ENCODE peak calls at places on chromosomes 6 and 20, in six cellular contexts. H, P, R, B, J and F are unnamed samples.

GRCh38 chr6:157860505-157860991 is 37.5 kb downstream of the SNX9 start:
- DNase-seq in H (no peak), P (no peak), R (no peak), B (no peak), J (no peak), F (no peak)

GRCh38 chr6:123527406-123527805 is 109.3 kb downstream of the TRDN start:
- DNase-seq in H (no peak), P (no peak), R (no peak), B (no peak), J (no peak), F (no peak)

GRCh38 chr6:39211183-39211582 is 18.1 kb downstream of the KCNK5 start:
- DNase-seq in H (no peak), P (no peak), R (no peak), B (no peak), J (no peak), F (no peak)

GRCh38 chr6:156780117-156780641 is 3.0 kb downstream of the ARID1B start:
- DNase-seq in H (peak), P (peak), R (no peak), B (no peak), J (peak), F (peak)

GRCh38 chr6:28742668-28743270 is 181.0 kb downstream of the TRIM27 start:
- DNase-seq in H (peak), P (no peak), R (peak), B (peak), J (peak), F (peak)

GRCh38 chr6:39113788-39114187 is 1.2 kb downstream of the SAYSD1 start:
- DNase-seq in H (no peak), P (no peak), R (no peak), B (no peak), J (no peak), F (no peak)

GRCh38 chr20:59322813-59323469 is 22.5 kb downstream of the EDN3 start:
- DNase-seq in H (no peak), P (no peak), R (no peak), B (no peak), J (no peak), F (no peak)

GRCh38 chr6:116596815-116597214 is 19.5 kb upstream of the RSPH4A start:
- DNase-seq in H (no peak), P (no peak), R (peak), B (no peak), J (no peak), F (peak)

GRCh38 chr6:73694711-73695411 is 1.1 kb upstream of the CD109 start:
- DNase-seq in H (no peak), P (no peak), R (no peak), B (no peak), J (no peak), F (peak)